ENCODE peak calls at places on chromosomes 1 and 21, in eight cellular contexts. One of them, this sample, is unnamed.

GRCh38 chr1:2085080-2085479 is 34.9 kb downstream of the PRKCZ start:
- DNase-seq in GM10248: no peak
- DNase-seq in adrenal gland: no peak
- DNase-seq in astrocyte of the spinal cord: no peak
- DNase-seq in kidney: no peak
- DNase-seq in activated CD8-positive, alpha-beta T cell treated with anti-CD3 and anti-CD28 coated beads for 36 hours: no peak
- DNase-seq in cardiac muscle cell: no peak
- DNase-seq in stomach: peak
- DNase-seq in this sample: no peak

GRCh38 chr1:8970870-8971337 is 25.2 kb downstream of the CA6 start:
- DNase-seq in GM10248: peak
- DNase-seq in adrenal gland: no peak
- DNase-seq in astrocyte of the spinal cord: no peak
- DNase-seq in kidney: no peak
- DNase-seq in activated CD8-positive, alpha-beta T cell treated with anti-CD3 and anti-CD28 coated beads for 36 hours: peak
- DNase-seq in cardiac muscle cell: no peak
- DNase-seq in stomach: no peak
- DNase-seq in this sample: peak

GRCh38 chr1:9894115-9894514 is 16.0 kb downstream of the CTNNBIP1 start:
- DNase-seq in GM10248: no peak
- DNase-seq in adrenal gland: no peak
- DNase-seq in astrocyte of the spinal cord: no peak
- DNase-seq in kidney: no peak
- DNase-seq in activated CD8-positive, alpha-beta T cell treated with anti-CD3 and anti-CD28 coated beads for 36 hours: no peak
- DNase-seq in cardiac muscle cell: no peak
- DNase-seq in stomach: no peak
- DNase-seq in this sample: no peak

GRCh38 chr1:168179411-168180147 is 817 bp downstream of the TIPRL start:
- DNase-seq in GM10248: peak
- DNase-seq in adrenal gland: no peak
- DNase-seq in astrocyte of the spinal cord: no peak
- DNase-seq in kidney: no peak
- DNase-seq in activated CD8-positive, alpha-beta T cell treated with anti-CD3 and anti-CD28 coated beads for 36 hours: no peak
- DNase-seq in cardiac muscle cell: peak
- DNase-seq in stomach: no peak
- DNase-seq in this sample: peak

GRCh38 chr21:33403786-33404571 is 766 bp downstream of the IFNGR2 start:
- DNase-seq in GM10248: peak
- DNase-seq in adrenal gland: peak
- DNase-seq in astrocyte of the spinal cord: peak
- DNase-seq in kidney: peak
- DNase-seq in activated CD8-positive, alpha-beta T cell treated with anti-CD3 and anti-CD28 coated beads for 36 hours: peak
- DNase-seq in cardiac muscle cell: peak
- DNase-seq in stomach: peak
- DNase-seq in this sample: peak

GRCh38 chr1:99266731-99267130 is 2.4 kb downstream of the PLPPR4 start:
- DNase-seq in GM10248: no peak
- DNase-seq in adrenal gland: no peak
- DNase-seq in astrocyte of the spinal cord: peak
- DNase-seq in kidney: no peak
- DNase-seq in activated CD8-positive, alpha-beta T cell treated with anti-CD3 and anti-CD28 coated beads for 36 hours: no peak
- DNase-seq in cardiac muscle cell: peak
- DNase-seq in stomach: no peak
- DNase-seq in this sample: no peak

GRCh38 chr21:35614412-35614901 is 445.9 kb downstream of the SETD4 start:
- DNase-seq in GM10248: no peak
- DNase-seq in adrenal gland: no peak
- DNase-seq in astrocyte of the spinal cord: peak
- DNase-seq in kidney: no peak
- DNase-seq in activated CD8-positive, alpha-beta T cell treated with anti-CD3 and anti-CD28 coated beads for 36 hours: no peak
- DNase-seq in cardiac muscle cell: peak
- DNase-seq in stomach: no peak
- DNase-seq in this sample: no peak

GRCh38 chr1:32869844-32870614 is 683 bp downstream of the FNDC5 start:
- DNase-seq in GM10248: no peak
- DNase-seq in adrenal gland: no peak
- DNase-seq in astrocyte of the spinal cord: no peak
- DNase-seq in kidney: no peak
- DNase-seq in activated CD8-positive, alpha-beta T cell treated with anti-CD3 and anti-CD28 coated beads for 36 hours: no peak
- DNase-seq in cardiac muscle cell: no peak
- DNase-seq in stomach: no peak
- DNase-seq in this sample: no peak

GRCh38 chr1:186195377-186195931 is 179.6 kb downstream of the TPR start:
- DNase-seq in GM10248: no peak
- DNase-seq in adrenal gland: no peak
- DNase-seq in astrocyte of the spinal cord: no peak
- DNase-seq in kidney: no peak
- DNase-seq in activated CD8-positive, alpha-beta T cell treated with anti-CD3 and anti-CD28 coated beads for 36 hours: no peak
- DNase-seq in cardiac muscle cell: no peak
- DNase-seq in stomach: no peak
- DNase-seq in this sample: no peak

GRCh38 chr21:46048926-46049889 is 48.7 kb upstream of the COL6A2 start:
- DNase-seq in GM10248: no peak
- DNase-seq in adrenal gland: peak
- DNase-seq in astrocyte of the spinal cord: peak
- DNase-seq in kidney: peak
- DNase-seq in activated CD8-positive, alpha-beta T cell treated with anti-CD3 and anti-CD28 coated beads for 36 hours: no peak
- DNase-seq in cardiac muscle cell: peak
- DNase-seq in stomach: peak
- DNase-seq in this sample: no peak

GRCh38 chr1:81414417-81415087 is 386.2 kb upstream of the ADGRL2 start:
- DNase-seq in GM10248: peak
- DNase-seq in adrenal gland: peak
- DNase-seq in astrocyte of the spinal cord: no peak
- DNase-seq in kidney: peak
- DNase-seq in activated CD8-positive, alpha-beta T cell treated with anti-CD3 and anti-CD28 coated beads for 36 hours: peak
- DNase-seq in cardiac muscle cell: peak
- DNase-seq in stomach: peak
- DNase-seq in this sample: peak

GRCh38 chr1:111475706-111476105 is 1.9 kb downstream of the C1orf162 start:
- DNase-seq in GM10248: no peak
- DNase-seq in adrenal gland: no peak
- DNase-seq in astrocyte of the spinal cord: no peak
- DNase-seq in kidney: no peak
- DNase-seq in activated CD8-positive, alpha-beta T cell treated with anti-CD3 and anti-CD28 coated beads for 36 hours: peak
- DNase-seq in cardiac muscle cell: no peak
- DNase-seq in stomach: no peak
- DNase-seq in this sample: no peak

GRCh38 chr1:228333739-228334115 is 72.9 kb downstream of the TRIM11 start:
- DNase-seq in GM10248: no peak
- DNase-seq in adrenal gland: no peak
- DNase-seq in astrocyte of the spinal cord: no peak
- DNase-seq in kidney: peak
- DNase-seq in activated CD8-positive, alpha-beta T cell treated with anti-CD3 and anti-CD28 coated beads for 36 hours: no peak
- DNase-seq in cardiac muscle cell: no peak
- DNase-seq in stomach: peak
- DNase-seq in this sample: no peak

GRCh38 chr1:214143015-214143775 is 137.8 kb upstream of the SMYD2 start:
- DNase-seq in GM10248: no peak
- DNase-seq in adrenal gland: no peak
- DNase-seq in astrocyte of the spinal cord: no peak
- DNase-seq in kidney: no peak
- DNase-seq in activated CD8-positive, alpha-beta T cell treated with anti-CD3 and anti-CD28 coated beads for 36 hours: no peak
- DNase-seq in cardiac muscle cell: no peak
- DNase-seq in stomach: no peak
- DNase-seq in this sample: no peak

GRCh38 chr1:234893725-234894630 is 234.7 kb downstream of the TOMM20 start:
- DNase-seq in GM10248: peak
- DNase-seq in adrenal gland: peak
- DNase-seq in astrocyte of the spinal cord: peak
- DNase-seq in kidney: no peak
- DNase-seq in activated CD8-positive, alpha-beta T cell treated with anti-CD3 and anti-CD28 coated beads for 36 hours: peak
- DNase-seq in cardiac muscle cell: peak
- DNase-seq in stomach: peak
- DNase-seq in this sample: no peak

GRCh38 chr1:182777386-182777785 is 12.2 kb upstream of the NPL start:
- DNase-seq in GM10248: no peak
- DNase-seq in adrenal gland: no peak
- DNase-seq in astrocyte of the spinal cord: no peak
- DNase-seq in kidney: no peak
- DNase-seq in activated CD8-positive, alpha-beta T cell treated with anti-CD3 and anti-CD28 coated beads for 36 hours: no peak
- DNase-seq in cardiac muscle cell: no peak
- DNase-seq in stomach: no peak
- DNase-seq in this sample: no peak

GRCh38 chr1:89545264-89546038 is 20.8 kb downstream of the LRRC8B start:
- DNase-seq in GM10248: no peak
- DNase-seq in adrenal gland: peak
- DNase-seq in astrocyte of the spinal cord: no peak
- DNase-seq in kidney: no peak
- DNase-seq in activated CD8-positive, alpha-beta T cell treated with anti-CD3 and anti-CD28 coated beads for 36 hours: peak
- DNase-seq in cardiac muscle cell: peak
- DNase-seq in stomach: no peak
- DNase-seq in this sample: no peak

GRCh38 chr1:226661965-226662364 is 77.1 kb downstream of the ITPKB start:
- DNase-seq in GM10248: no peak
- DNase-seq in adrenal gland: no peak
- DNase-seq in astrocyte of the spinal cord: no peak
- DNase-seq in kidney: peak
- DNase-seq in activated CD8-positive, alpha-beta T cell treated with anti-CD3 and anti-CD28 coated beads for 36 hours: no peak
- DNase-seq in cardiac muscle cell: no peak
- DNase-seq in stomach: no peak
- DNase-seq in this sample: no peak

GRCh38 chr21:44544566-44544965 is 4.6 kb upstream of the KRTAP10-1 start:
- DNase-seq in GM10248: no peak
- DNase-seq in adrenal gland: no peak
- DNase-seq in astrocyte of the spinal cord: no peak
- DNase-seq in kidney: no peak
- DNase-seq in activated CD8-positive, alpha-beta T cell treated with anti-CD3 and anti-CD28 coated beads for 36 hours: no peak
- DNase-seq in cardiac muscle cell: no peak
- DNase-seq in stomach: no peak
- DNase-seq in this sample: no peak

GRCh38 chr1:108852541-108852940 is 4.4 kb downstream of the AKNAD1 start:
- DNase-seq in GM10248: no peak
- DNase-seq in adrenal gland: no peak
- DNase-seq in astrocyte of the spinal cord: no peak
- DNase-seq in kidney: no peak
- DNase-seq in activated CD8-positive, alpha-beta T cell treated with anti-CD3 and anti-CD28 coated beads for 36 hours: no peak
- DNase-seq in cardiac muscle cell: no peak
- DNase-seq in stomach: no peak
- DNase-seq in this sample: no peak

DNA sequence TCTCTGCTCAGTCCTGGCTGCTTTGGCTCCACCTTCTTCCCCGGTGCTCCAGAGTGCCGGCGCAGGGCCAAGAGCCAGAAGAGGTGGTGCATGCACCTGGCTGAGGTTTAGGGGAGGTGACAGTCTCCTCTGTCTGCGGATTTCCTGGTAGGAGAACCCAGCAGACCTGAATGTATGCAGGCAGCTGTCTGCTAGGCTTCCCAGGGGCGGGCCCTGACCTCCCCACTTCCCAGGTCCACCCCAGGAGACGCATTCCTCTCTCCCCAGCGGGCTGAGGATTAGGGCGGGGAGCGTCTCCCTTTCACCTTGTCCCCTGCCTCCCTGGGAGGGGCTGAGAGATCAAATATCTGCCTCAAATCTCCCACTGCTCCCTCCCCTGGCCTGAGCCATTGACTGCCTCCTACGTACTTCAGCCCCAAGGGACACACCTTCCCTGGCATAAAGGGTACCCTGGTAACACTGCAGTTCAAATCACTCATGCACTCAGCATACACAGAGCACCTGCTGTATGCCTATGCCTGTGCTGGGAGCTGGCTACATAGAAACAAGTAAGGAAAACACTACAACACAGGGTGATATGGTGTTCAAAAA is 27.5 kb downstream of the DMBX1 start:
- DNase-seq in GM10248: no peak
- DNase-seq in adrenal gland: no peak
- DNase-seq in astrocyte of the spinal cord: no peak
- DNase-seq in kidney: peak
- DNase-seq in activated CD8-positive, alpha-beta T cell treated with anti-CD3 and anti-CD28 coated beads for 36 hours: no peak
- DNase-seq in cardiac muscle cell: no peak
- DNase-seq in stomach: peak
- DNase-seq in this sample: no peak
- TF ChIP-seq CTCF in GM10248: no peak
- TF ChIP-seq CTCF in adrenal gland: no peak
- TF ChIP-seq CTCF in astrocyte of the spinal cord: no peak
- TF ChIP-seq CTCF in kidney: no peak
- TF ChIP-seq CTCF in activated CD8-positive, alpha-beta T cell treated with anti-CD3 and anti-CD28 coated beads for 36 hours: no peak
- TF ChIP-seq CTCF in cardiac muscle cell: no peak
- TF ChIP-seq CTCF in stomach: no peak
- TF ChIP-seq CTCF in this sample: no peak

GRCh38 chr21:26845066-26845749 is at the start of gene ADAMTS1:
- DNase-seq in GM10248: no peak
- DNase-seq in adrenal gland: peak
- DNase-seq in astrocyte of the spinal cord: peak
- DNase-seq in kidney: peak
- DNase-seq in activated CD8-positive, alpha-beta T cell treated with anti-CD3 and anti-CD28 coated beads for 36 hours: peak
- DNase-seq in cardiac muscle cell: peak
- DNase-seq in stomach: peak
- DNase-seq in this sample: peak
- TF ChIP-seq CTCF in GM10248: no peak
- TF ChIP-seq CTCF in adrenal gland: no peak
- TF ChIP-seq CTCF in astrocyte of the spinal cord: peak
- TF ChIP-seq CTCF in kidney: peak
- TF ChIP-seq CTCF in activated CD8-positive, alpha-beta T cell treated with anti-CD3 and anti-CD28 coated beads for 36 hours: no peak
- TF ChIP-seq CTCF in cardiac muscle cell: peak
- TF ChIP-seq CTCF in stomach: no peak
- TF ChIP-seq CTCF in this sample: no peak

GRCh38 chr1:170664828-170665617 is 1.1 kb downstream of the PRRX1 start:
- DNase-seq in GM10248: no peak
- DNase-seq in adrenal gland: peak
- DNase-seq in astrocyte of the spinal cord: peak
- DNase-seq in kidney: peak
- DNase-seq in activated CD8-positive, alpha-beta T cell treated with anti-CD3 and anti-CD28 coated beads for 36 hours: no peak
- DNase-seq in cardiac muscle cell: peak
- DNase-seq in stomach: no peak
- DNase-seq in this sample: peak
- TF ChIP-seq CTCF in GM10248: no peak
- TF ChIP-seq CTCF in adrenal gland: peak
- TF ChIP-seq CTCF in astrocyte of the spinal cord: peak
- TF ChIP-seq CTCF in kidney: no peak
- TF ChIP-seq CTCF in activated CD8-positive, alpha-beta T cell treated with anti-CD3 and anti-CD28 coated beads for 36 hours: no peak
- TF ChIP-seq CTCF in cardiac muscle cell: peak
- TF ChIP-seq CTCF in stomach: no peak
- TF ChIP-seq CTCF in this sample: no peak

GRCh38 chr1:119314001-119314796 is 54.4 kb upstream of the HAO2 start:
- DNase-seq in GM10248: no peak
- DNase-seq in adrenal gland: no peak
- DNase-seq in astrocyte of the spinal cord: no peak
- DNase-seq in kidney: no peak
- DNase-seq in activated CD8-positive, alpha-beta T cell treated with anti-CD3 and anti-CD28 coated beads for 36 hours: no peak
- DNase-seq in cardiac muscle cell: no peak
- DNase-seq in stomach: no peak
- DNase-seq in this sample: no peak

GRCh38 chr1:119318466-119319309 is 49.9 kb upstream of the HAO2 start:
- DNase-seq in GM10248: peak
- DNase-seq in adrenal gland: no peak
- DNase-seq in astrocyte of the spinal cord: no peak
- DNase-seq in kidney: no peak
- DNase-seq in activated CD8-positive, alpha-beta T cell treated with anti-CD3 and anti-CD28 coated beads for 36 hours: peak
- DNase-seq in cardiac muscle cell: no peak
- DNase-seq in stomach: no peak
- DNase-seq in this sample: peak

GRCh38 chr1:119320100-119320499 is 48.5 kb upstream of the HAO2 start:
- DNase-seq in GM10248: no peak
- DNase-seq in adrenal gland: no peak
- DNase-seq in astrocyte of the spinal cord: no peak
- DNase-seq in kidney: no peak
- DNase-seq in activated CD8-positive, alpha-beta T cell treated with anti-CD3 and anti-CD28 coated beads for 36 hours: no peak
- DNase-seq in cardiac muscle cell: no peak
- DNase-seq in stomach: no peak
- DNase-seq in this sample: no peak

GRCh38 chr1:119321661-119322419 is 46.7 kb upstream of the HAO2 start:
- DNase-seq in GM10248: no peak
- DNase-seq in adrenal gland: no peak
- DNase-seq in astrocyte of the spinal cord: no peak
- DNase-seq in kidney: no peak
- DNase-seq in activated CD8-positive, alpha-beta T cell treated with anti-CD3 and anti-CD28 coated beads for 36 hours: no peak
- DNase-seq in cardiac muscle cell: no peak
- DNase-seq in stomach: no peak
- DNase-seq in this sample: no peak

GRCh38 chr1:119316870-119317416 is 51.6 kb upstream of the HAO2 start:
- DNase-seq in GM10248: no peak
- DNase-seq in adrenal gland: no peak
- DNase-seq in astrocyte of the spinal cord: no peak
- DNase-seq in kidney: no peak
- DNase-seq in activated CD8-positive, alpha-beta T cell treated with anti-CD3 and anti-CD28 coated beads for 36 hours: no peak
- DNase-seq in cardiac muscle cell: no peak
- DNase-seq in stomach: no peak
- DNase-seq in this sample: no peak
- TF ChIP-seq CTCF in GM10248: no peak
- TF ChIP-seq CTCF in adrenal gland: no peak
- TF ChIP-seq CTCF in astrocyte of the spinal cord: peak
- TF ChIP-seq CTCF in kidney: no peak
- TF ChIP-seq CTCF in activated CD8-positive, alpha-beta T cell treated with anti-CD3 and anti-CD28 coated beads for 36 hours: no peak
- TF ChIP-seq CTCF in cardiac muscle cell: no peak
- TF ChIP-seq CTCF in stomach: no peak
- TF ChIP-seq CTCF in this sample: peak

This sample was measured in GM13976.